ENCODE peak calls at places on chromosomes 11 and 22, in six cellular contexts. One of them, this sample, is unnamed.
A peak's percentile ranks its signal among the peaks of the same experiment; 100 is the strongest.

GRCh38 chr11:9264381-9265210 is 554 bp downstream of the DENND5A start:
- DNase-seq in neuronal stem cell: peak; percentile 31
- DNase-seq in EL: peak; percentile 79
- DNase-seq in esophagus squamous epithelium: peak; percentile 7
- DNase-seq in effector memory CD8-positive, alpha-beta T cell: peak; percentile 8
- DNase-seq in nephron progenitor cell: peak; percentile 51
- DNase-seq in this sample: peak; percentile 72

GRCh38 chr11:114059278-114059983 is at the start of gene ZBTB16:
- DNase-seq in neuronal stem cell: peak; percentile 84
- DNase-seq in EL: no peak
- DNase-seq in esophagus squamous epithelium: no peak
- DNase-seq in effector memory CD8-positive, alpha-beta T cell: peak; percentile 66
- DNase-seq in nephron progenitor cell: peak; percentile 84
- DNase-seq in this sample: no peak

GRCh38 chr11:71488968-71489265 is 35.9 kb downstream of the NADSYN1 start:
- DNase-seq in neuronal stem cell: no peak
- DNase-seq in EL: no peak
- DNase-seq in esophagus squamous epithelium: no peak
- DNase-seq in effector memory CD8-positive, alpha-beta T cell: no peak
- DNase-seq in nephron progenitor cell: no peak
- DNase-seq in this sample: no peak

GRCh38 chr11:67468056-67468455 is 995 bp downstream of the TMEM134 start:
- DNase-seq in neuronal stem cell: no peak
- DNase-seq in EL: no peak
- DNase-seq in esophagus squamous epithelium: no peak
- DNase-seq in effector memory CD8-positive, alpha-beta T cell: no peak
- DNase-seq in nephron progenitor cell: no peak
- DNase-seq in this sample: peak; percentile 72

GRCh38 chr11:78231962-78232459 is 43.3 kb downstream of the USP35 start:
- DNase-seq in neuronal stem cell: no peak
- DNase-seq in EL: peak; percentile 55
- DNase-seq in esophagus squamous epithelium: no peak
- DNase-seq in effector memory CD8-positive, alpha-beta T cell: no peak
- DNase-seq in nephron progenitor cell: no peak
- DNase-seq in this sample: peak; percentile 44

GRCh38 chr11:125141686-125142535 is 22.6 kb upstream of the PKNOX2 start:
- DNase-seq in neuronal stem cell: peak; percentile 71
- DNase-seq in EL: peak; percentile 32
- DNase-seq in esophagus squamous epithelium: no peak
- DNase-seq in effector memory CD8-positive, alpha-beta T cell: peak; percentile 58
- DNase-seq in nephron progenitor cell: peak; percentile 85
- DNase-seq in this sample: peak; percentile 19

GRCh38 chr11:63671322-63672155 is at the start of gene ATL3:
- DNase-seq in neuronal stem cell: peak; percentile 89
- DNase-seq in EL: peak; percentile 97
- DNase-seq in esophagus squamous epithelium: peak; percentile 79
- DNase-seq in effector memory CD8-positive, alpha-beta T cell: peak; percentile 91
- DNase-seq in nephron progenitor cell: peak; percentile 92
- DNase-seq in this sample: peak; percentile 97

GRCh38 chr22:44348963-44349950 is 36.5 kb upstream of the SHISAL1 start:
- DNase-seq in neuronal stem cell: no peak
- DNase-seq in EL: no peak
- DNase-seq in esophagus squamous epithelium: no peak
- DNase-seq in effector memory CD8-positive, alpha-beta T cell: no peak
- DNase-seq in nephron progenitor cell: peak; percentile 54
- DNase-seq in this sample: no peak

GRCh38 chr11:10906521-10906920 is 48.7 kb upstream of the ZBED5 start:
- DNase-seq in neuronal stem cell: no peak
- DNase-seq in EL: peak; percentile 81
- DNase-seq in esophagus squamous epithelium: no peak
- DNase-seq in effector memory CD8-positive, alpha-beta T cell: no peak
- DNase-seq in nephron progenitor cell: no peak
- DNase-seq in this sample: peak; percentile 50

GRCh38 chr11:71463331-71464211 is 10.6 kb downstream of the NADSYN1 start:
- DNase-seq in neuronal stem cell: no peak
- DNase-seq in EL: no peak
- DNase-seq in esophagus squamous epithelium: no peak
- DNase-seq in effector memory CD8-positive, alpha-beta T cell: no peak
- DNase-seq in nephron progenitor cell: no peak
- DNase-seq in this sample: no peak

GRCh38 chr22:31289335-31289734 is 3.0 kb downstream of the PIK3IP1 start:
- DNase-seq in neuronal stem cell: no peak
- DNase-seq in EL: no peak
- DNase-seq in esophagus squamous epithelium: no peak
- DNase-seq in effector memory CD8-positive, alpha-beta T cell: no peak
- DNase-seq in nephron progenitor cell: no peak
- DNase-seq in this sample: no peak

GRCh38 chr22:20002098-20002497 is 14.5 kb downstream of the ARVCF start:
- DNase-seq in neuronal stem cell: no peak
- DNase-seq in EL: no peak
- DNase-seq in esophagus squamous epithelium: no peak
- DNase-seq in effector memory CD8-positive, alpha-beta T cell: no peak
- DNase-seq in nephron progenitor cell: no peak
- DNase-seq in this sample: no peak

GRCh38 chr11:129018991-129019390 is 76.3 kb upstream of the TP53AIP1 start:
- DNase-seq in neuronal stem cell: no peak
- DNase-seq in EL: no peak
- DNase-seq in esophagus squamous epithelium: no peak
- DNase-seq in effector memory CD8-positive, alpha-beta T cell: no peak
- DNase-seq in nephron progenitor cell: no peak
- DNase-seq in this sample: no peak

GRCh38 chr11:92962444-92962843 is 7.0 kb upstream of the MTNR1B start:
- DNase-seq in neuronal stem cell: no peak
- DNase-seq in EL: no peak
- DNase-seq in esophagus squamous epithelium: no peak
- DNase-seq in effector memory CD8-positive, alpha-beta T cell: no peak
- DNase-seq in nephron progenitor cell: no peak
- DNase-seq in this sample: no peak

GRCh38 chr11:71383461-71383860 is 64.7 kb downstream of the DHCR7 start:
- DNase-seq in neuronal stem cell: no peak
- DNase-seq in EL: no peak
- DNase-seq in esophagus squamous epithelium: no peak
- DNase-seq in effector memory CD8-positive, alpha-beta T cell: no peak
- DNase-seq in nephron progenitor cell: no peak
- DNase-seq in this sample: no peak

GRCh38 chr11:23457641-23458040 is 597.4 kb upstream of the CCDC179 start:
- DNase-seq in neuronal stem cell: no peak
- DNase-seq in EL: no peak
- DNase-seq in esophagus squamous epithelium: no peak
- DNase-seq in effector memory CD8-positive, alpha-beta T cell: no peak
- DNase-seq in nephron progenitor cell: no peak
- DNase-seq in this sample: no peak

GRCh38 chr11:73399159-73400090 is 23.2 kb downstream of the RELT start:
- DNase-seq in neuronal stem cell: no peak
- DNase-seq in EL: no peak
- DNase-seq in esophagus squamous epithelium: no peak
- DNase-seq in effector memory CD8-positive, alpha-beta T cell: no peak
- DNase-seq in nephron progenitor cell: no peak
- DNase-seq in this sample: no peak

GRCh38 chr11:65912840-65913239 is 6.0 kb downstream of the C11orf68 start:
- DNase-seq in neuronal stem cell: no peak
- DNase-seq in EL: peak; percentile 87
- DNase-seq in esophagus squamous epithelium: no peak
- DNase-seq in effector memory CD8-positive, alpha-beta T cell: no peak
- DNase-seq in nephron progenitor cell: no peak
- DNase-seq in this sample: peak; percentile 86

GRCh38 chr11:2665747-2666710 is 33.8 kb downstream of the KCNQ1OT1 start:
- DNase-seq in neuronal stem cell: no peak
- DNase-seq in EL: no peak
- DNase-seq in esophagus squamous epithelium: no peak
- DNase-seq in effector memory CD8-positive, alpha-beta T cell: no peak
- DNase-seq in nephron progenitor cell: no peak
- DNase-seq in this sample: no peak

GRCh38 chr11:1387961-1388762 is 1.6 kb upstream of the BRSK2 start:
- DNase-seq in neuronal stem cell: no peak
- DNase-seq in EL: no peak
- DNase-seq in esophagus squamous epithelium: no peak
- DNase-seq in effector memory CD8-positive, alpha-beta T cell: no peak
- DNase-seq in nephron progenitor cell: peak; percentile 11
- DNase-seq in this sample: no peak

GRCh38 chr11:96278039-96278897 is 64.7 kb downstream of the MAML2 start:
- DNase-seq in neuronal stem cell: no peak
- DNase-seq in EL: peak; percentile 42
- DNase-seq in esophagus squamous epithelium: no peak
- DNase-seq in effector memory CD8-positive, alpha-beta T cell: no peak
- DNase-seq in nephron progenitor cell: no peak
- DNase-seq in this sample: no peak

GRCh38 chr11:109864161-109864661 is 229.0 kb upstream of the ZC3H12C start:
- DNase-seq in neuronal stem cell: no peak
- DNase-seq in EL: peak; percentile 60
- DNase-seq in esophagus squamous epithelium: no peak
- DNase-seq in effector memory CD8-positive, alpha-beta T cell: no peak
- DNase-seq in nephron progenitor cell: peak; percentile 3
- DNase-seq in this sample: peak; percentile 78

GRCh38 chr11:130897262-130898182 is 18.8 kb downstream of the SNX19 start:
- DNase-seq in neuronal stem cell: no peak
- DNase-seq in EL: peak; percentile 81
- DNase-seq in esophagus squamous epithelium: no peak
- DNase-seq in effector memory CD8-positive, alpha-beta T cell: no peak
- DNase-seq in nephron progenitor cell: no peak
- DNase-seq in this sample: peak; percentile 95

GRCh38 chr11:1735271-1735670 is 15.1 kb downstream of the IFITM10 start:
- DNase-seq in neuronal stem cell: no peak
- DNase-seq in EL: no peak
- DNase-seq in esophagus squamous epithelium: no peak
- DNase-seq in effector memory CD8-positive, alpha-beta T cell: no peak
- DNase-seq in nephron progenitor cell: no peak
- DNase-seq in this sample: no peak

GRCh38 chr22:25353516-25354445 is 134.3 kb downstream of the CRYBB2 start:
- DNase-seq in neuronal stem cell: no peak
- DNase-seq in EL: no peak
- DNase-seq in esophagus squamous epithelium: no peak
- DNase-seq in effector memory CD8-positive, alpha-beta T cell: no peak
- DNase-seq in nephron progenitor cell: no peak
- DNase-seq in this sample: no peak

GRCh38 chr11:110463153-110463552 is 33.4 kb downstream of the FDX1 start:
- DNase-seq in neuronal stem cell: peak; percentile 23
- DNase-seq in EL: peak; percentile 49
- DNase-seq in esophagus squamous epithelium: no peak
- DNase-seq in effector memory CD8-positive, alpha-beta T cell: peak; percentile 41
- DNase-seq in nephron progenitor cell: peak; percentile 57
- DNase-seq in this sample: peak; percentile 22

GRCh38 chr11:120658071-120658423 is 146.5 kb downstream of the GRIK4 start:
- DNase-seq in neuronal stem cell: no peak
- DNase-seq in EL: no peak
- DNase-seq in esophagus squamous epithelium: no peak
- DNase-seq in effector memory CD8-positive, alpha-beta T cell: no peak
- DNase-seq in nephron progenitor cell: no peak
- DNase-seq in this sample: no peak

GRCh38 chr11:111457731-111458368 is 54.3 kb downstream of the BTG4 start:
- DNase-seq in neuronal stem cell: no peak
- DNase-seq in EL: no peak
- DNase-seq in esophagus squamous epithelium: no peak
- DNase-seq in effector memory CD8-positive, alpha-beta T cell: no peak
- DNase-seq in nephron progenitor cell: no peak
- DNase-seq in this sample: no peak

This sample was measured in kidney tubule cell.